ENCODE peak calls at places on chromosomes 13 and 19, in five cellular contexts. One of them, this sample, is unnamed.

GRCh38 chr13:74574964-74575728 is 440.9 kb upstream of the KLF12 start:
- DNase-seq in HFFc6: no peak
- DNase-seq in choroid plexus epithelial cell: no peak
- DNase-seq in activated T-cell treated with anti-CD3 and anti-CD28 coated beads for 48 hours: no peak
- DNase-seq in GM10248: no peak
- DNase-seq in this sample: no peak

GRCh38 chr13:39232401-39232980 is 194.2 kb downstream of the NHLRC3 start:
- DNase-seq in HFFc6: no peak
- DNase-seq in choroid plexus epithelial cell: no peak
- DNase-seq in activated T-cell treated with anti-CD3 and anti-CD28 coated beads for 48 hours: no peak
- DNase-seq in GM10248: no peak
- DNase-seq in this sample: no peak

GRCh38 chr13:105773241-105773640 is 762.2 kb downstream of the EFNB2 start:
- DNase-seq in HFFc6: no peak
- DNase-seq in choroid plexus epithelial cell: no peak
- DNase-seq in activated T-cell treated with anti-CD3 and anti-CD28 coated beads for 48 hours: no peak
- DNase-seq in GM10248: no peak
- DNase-seq in this sample: no peak

GRCh38 chr13:102003848-102004570 is 397.8 kb downstream of the FGF14 start:
- DNase-seq in HFFc6: no peak
- DNase-seq in choroid plexus epithelial cell: peak
- DNase-seq in activated T-cell treated with anti-CD3 and anti-CD28 coated beads for 48 hours: no peak
- DNase-seq in GM10248: no peak
- DNase-seq in this sample: no peak

GRCh38 chr19:28960586-28960985 is 252.4 kb downstream of the UQCRFS1 start:
- DNase-seq in HFFc6: no peak
- DNase-seq in choroid plexus epithelial cell: no peak
- DNase-seq in activated T-cell treated with anti-CD3 and anti-CD28 coated beads for 48 hours: no peak
- DNase-seq in GM10248: no peak
- DNase-seq in this sample: no peak

GRCh38 chr19:2650515-2650914 is 52.0 kb downstream of the GNG7 start:
- DNase-seq in HFFc6: no peak
- DNase-seq in choroid plexus epithelial cell: no peak
- DNase-seq in activated T-cell treated with anti-CD3 and anti-CD28 coated beads for 48 hours: no peak
- DNase-seq in GM10248: no peak
- DNase-seq in this sample: no peak

GRCh38 chr13:112690242-112690943 is 555 bp downstream of the ATP11A start:
- DNase-seq in HFFc6: no peak
- DNase-seq in choroid plexus epithelial cell: peak
- DNase-seq in activated T-cell treated with anti-CD3 and anti-CD28 coated beads for 48 hours: no peak
- DNase-seq in GM10248: peak
- DNase-seq in this sample: no peak

GRCh38 chr19:23823952-23824389 is 65.3 kb upstream of the ZNF681 start:
- DNase-seq in HFFc6: no peak
- DNase-seq in choroid plexus epithelial cell: peak
- DNase-seq in activated T-cell treated with anti-CD3 and anti-CD28 coated beads for 48 hours: no peak
- DNase-seq in GM10248: no peak
- DNase-seq in this sample: no peak

GRCh38 chr19:49420227-49420626 is 3.0 kb downstream of the PTH2 start:
- DNase-seq in HFFc6: no peak
- DNase-seq in choroid plexus epithelial cell: no peak
- DNase-seq in activated T-cell treated with anti-CD3 and anti-CD28 coated beads for 48 hours: no peak
- DNase-seq in GM10248: no peak
- DNase-seq in this sample: no peak

GRCh38 chr19:50359432-50359818 is 6.0 kb downstream of the NAPSA start:
- DNase-seq in HFFc6: no peak
- DNase-seq in choroid plexus epithelial cell: no peak
- DNase-seq in activated T-cell treated with anti-CD3 and anti-CD28 coated beads for 48 hours: no peak
- DNase-seq in GM10248: no peak
- DNase-seq in this sample: no peak

GRCh38 chr19:41888926-41889325 is 5.9 kb downstream of the ARHGEF1 start:
- DNase-seq in HFFc6: no peak
- DNase-seq in choroid plexus epithelial cell: no peak
- DNase-seq in activated T-cell treated with anti-CD3 and anti-CD28 coated beads for 48 hours: no peak
- DNase-seq in GM10248: no peak
- DNase-seq in this sample: no peak

GRCh38 chr13:37657134-37657533 is 58.6 kb upstream of the POSTN start:
- DNase-seq in HFFc6: peak
- DNase-seq in choroid plexus epithelial cell: peak
- DNase-seq in activated T-cell treated with anti-CD3 and anti-CD28 coated beads for 48 hours: no peak
- DNase-seq in GM10248: no peak
- DNase-seq in this sample: peak

GRCh38 chr13:52615817-52616216 is 26.4 kb upstream of the HNRNPA1L2 start:
- DNase-seq in HFFc6: no peak
- DNase-seq in choroid plexus epithelial cell: no peak
- DNase-seq in activated T-cell treated with anti-CD3 and anti-CD28 coated beads for 48 hours: no peak
- DNase-seq in GM10248: no peak
- DNase-seq in this sample: no peak

GRCh38 chr19:54107876-54108490 is 5.3 kb downstream of the NDUFA3 start:
- DNase-seq in HFFc6: no peak
- DNase-seq in choroid plexus epithelial cell: no peak
- DNase-seq in activated T-cell treated with anti-CD3 and anti-CD28 coated beads for 48 hours: no peak
- DNase-seq in GM10248: no peak
- DNase-seq in this sample: no peak

GRCh38 chr19:49200238-49200862 is 42.8 kb downstream of the TRPM4 start:
- DNase-seq in HFFc6: no peak
- DNase-seq in choroid plexus epithelial cell: peak
- DNase-seq in activated T-cell treated with anti-CD3 and anti-CD28 coated beads for 48 hours: no peak
- DNase-seq in GM10248: no peak
- DNase-seq in this sample: no peak

GRCh38 chr19:13790354-13790753 is 4.9 kb upstream of the ZSWIM4 start:
- DNase-seq in HFFc6: no peak
- DNase-seq in choroid plexus epithelial cell: peak
- DNase-seq in activated T-cell treated with anti-CD3 and anti-CD28 coated beads for 48 hours: no peak
- DNase-seq in GM10248: no peak
- DNase-seq in this sample: no peak

GRCh38 chr13:113624235-113624587 is 33.8 kb downstream of the ATP4B start:
- DNase-seq in HFFc6: no peak
- DNase-seq in choroid plexus epithelial cell: no peak
- DNase-seq in activated T-cell treated with anti-CD3 and anti-CD28 coated beads for 48 hours: no peak
- DNase-seq in GM10248: no peak
- DNase-seq in this sample: no peak

GRCh38 chr13:74287672-74288169 is 153.5 kb upstream of the KLF12 start:
- DNase-seq in HFFc6: peak
- DNase-seq in choroid plexus epithelial cell: peak
- DNase-seq in activated T-cell treated with anti-CD3 and anti-CD28 coated beads for 48 hours: peak
- DNase-seq in GM10248: peak
- DNase-seq in this sample: peak

GRCh38 chr13:104181526-104182231 is 1115.5 kb upstream of the SLC10A2 start:
- DNase-seq in HFFc6: no peak
- DNase-seq in choroid plexus epithelial cell: no peak
- DNase-seq in activated T-cell treated with anti-CD3 and anti-CD28 coated beads for 48 hours: no peak
- DNase-seq in GM10248: no peak
- DNase-seq in this sample: no peak

GRCh38 chr13:33265133-33265532 is 20.4 kb downstream of the STARD13 start:
- DNase-seq in HFFc6: no peak
- DNase-seq in choroid plexus epithelial cell: no peak
- DNase-seq in activated T-cell treated with anti-CD3 and anti-CD28 coated beads for 48 hours: no peak
- DNase-seq in GM10248: no peak
- DNase-seq in this sample: no peak

This sample was measured in retinal pigment epithelial cell.